ENCODE peak calls at places on chromosome 1, in six cellular contexts. One of them, this sample, is unnamed.

GRCh38 chr1:244211559-244211944 is 160.5 kb downstream of the ZBTB18 start:
- DNase-seq in AG04450: no peak
- DNase-seq in IMR-90: peak
- DNase-seq in neural crest cell: no peak
- DNase-seq in Caco-2: no peak
- DNase-seq in heart right ventricle: no peak
- DNase-seq in this sample: peak

GRCh38 chr1:171985639-171986038 is 144.3 kb downstream of the DNM3 start:
- DNase-seq in AG04450: no peak
- DNase-seq in IMR-90: no peak
- DNase-seq in neural crest cell: peak
- DNase-seq in Caco-2: peak
- DNase-seq in heart right ventricle: no peak
- DNase-seq in this sample: no peak

GRCh38 chr1:14826172-14826636 is 227.7 kb downstream of the KAZN start:
- DNase-seq in AG04450: peak
- DNase-seq in IMR-90: peak
- DNase-seq in neural crest cell: no peak
- DNase-seq in Caco-2: no peak
- DNase-seq in heart right ventricle: no peak
- DNase-seq in this sample: peak

GRCh38 chr1:17494114-17494729 is 45.3 kb upstream of the ARHGEF10L start:
- DNase-seq in AG04450: peak
- DNase-seq in IMR-90: peak
- DNase-seq in neural crest cell: peak
- DNase-seq in Caco-2: peak
- DNase-seq in heart right ventricle: peak
- DNase-seq in this sample: peak

GRCh38 chr1:163083690-163084089 is 14.5 kb downstream of the RGS4 start:
- DNase-seq in AG04450: no peak
- DNase-seq in IMR-90: peak
- DNase-seq in neural crest cell: no peak
- DNase-seq in Caco-2: no peak
- DNase-seq in heart right ventricle: no peak
- DNase-seq in this sample: no peak

GRCh38 chr1:201537028-201537427 is 1.9 kb upstream of the NAV1 start:
- DNase-seq in AG04450: no peak
- DNase-seq in IMR-90: no peak
- DNase-seq in neural crest cell: no peak
- DNase-seq in Caco-2: no peak
- DNase-seq in heart right ventricle: no peak
- DNase-seq in this sample: peak

GRCh38 chr1:185610954-185611353 is 123.2 kb upstream of the HMCN1 start:
- DNase-seq in AG04450: no peak
- DNase-seq in IMR-90: no peak
- DNase-seq in neural crest cell: no peak
- DNase-seq in Caco-2: no peak
- DNase-seq in heart right ventricle: no peak
- DNase-seq in this sample: peak

GRCh38 chr1:56148466-56149193 is 430.7 kb downstream of the PLPP3 start:
- DNase-seq in AG04450: no peak
- DNase-seq in IMR-90: no peak
- DNase-seq in neural crest cell: no peak
- DNase-seq in Caco-2: no peak
- DNase-seq in heart right ventricle: no peak
- DNase-seq in this sample: peak

GRCh38 chr1:108070662-108071061 is 105.7 kb upstream of the VAV3 start:
- DNase-seq in AG04450: no peak
- DNase-seq in IMR-90: no peak
- DNase-seq in neural crest cell: no peak
- DNase-seq in Caco-2: no peak
- DNase-seq in heart right ventricle: no peak
- DNase-seq in this sample: no peak

GRCh38 chr1:29362764-29363163 is 126.4 kb downstream of the PTPRU start:
- DNase-seq in AG04450: no peak
- DNase-seq in IMR-90: no peak
- DNase-seq in neural crest cell: no peak
- DNase-seq in Caco-2: no peak
- DNase-seq in heart right ventricle: no peak
- DNase-seq in this sample: no peak

GRCh38 chr1:236997361-236997760 is 6.9 kb downstream of the MT1HL1 start:
- DNase-seq in AG04450: no peak
- DNase-seq in IMR-90: no peak
- DNase-seq in neural crest cell: no peak
- DNase-seq in Caco-2: no peak
- DNase-seq in heart right ventricle: peak
- DNase-seq in this sample: no peak

GRCh38 chr1:156198831-156199349 is 5.0 kb downstream of the SLC25A44 start:
- DNase-seq in AG04450: no peak
- DNase-seq in IMR-90: no peak
- DNase-seq in neural crest cell: no peak
- DNase-seq in Caco-2: no peak
- DNase-seq in heart right ventricle: no peak
- DNase-seq in this sample: no peak

GRCh38 chr1:224212618-224213037 is 29.6 kb downstream of the DEGS1 start:
- DNase-seq in AG04450: no peak
- DNase-seq in IMR-90: no peak
- DNase-seq in neural crest cell: no peak
- DNase-seq in Caco-2: peak
- DNase-seq in heart right ventricle: no peak
- DNase-seq in this sample: no peak

GRCh38 chr1:34923490-34923889 is 6.0 kb downstream of the DLGAP3 start:
- DNase-seq in AG04450: no peak
- DNase-seq in IMR-90: no peak
- DNase-seq in neural crest cell: no peak
- DNase-seq in Caco-2: no peak
- DNase-seq in heart right ventricle: no peak
- DNase-seq in this sample: no peak

GRCh38 chr1:168373869-168374268 is 93.2 kb downstream of the TBX19 start:
- DNase-seq in AG04450: no peak
- DNase-seq in IMR-90: no peak
- DNase-seq in neural crest cell: no peak
- DNase-seq in Caco-2: no peak
- DNase-seq in heart right ventricle: no peak
- DNase-seq in this sample: no peak

GRCh38 chr1:225882699-225883615 is 777 bp upstream of the TMEM63A start:
- DNase-seq in AG04450: no peak
- DNase-seq in IMR-90: peak
- DNase-seq in neural crest cell: peak
- DNase-seq in Caco-2: peak
- DNase-seq in heart right ventricle: peak
- DNase-seq in this sample: peak

GRCh38 chr1:3419415-3420204 is 34.9 kb upstream of the ARHGEF16 start:
- DNase-seq in AG04450: no peak
- DNase-seq in IMR-90: no peak
- DNase-seq in neural crest cell: no peak
- DNase-seq in Caco-2: no peak
- DNase-seq in heart right ventricle: no peak
- DNase-seq in this sample: peak

GRCh38 chr1:91958926-91959325 is 9.7 kb downstream of the BRDT start:
- DNase-seq in AG04450: no peak
- DNase-seq in IMR-90: no peak
- DNase-seq in neural crest cell: no peak
- DNase-seq in Caco-2: no peak
- DNase-seq in heart right ventricle: no peak
- DNase-seq in this sample: no peak

GRCh38 chr1:175845371-175845770 is 102.0 kb upstream of the TNR start:
- DNase-seq in AG04450: no peak
- DNase-seq in IMR-90: no peak
- DNase-seq in neural crest cell: no peak
- DNase-seq in Caco-2: no peak
- DNase-seq in heart right ventricle: no peak
- DNase-seq in this sample: no peak

GRCh38 chr1:26538480-26539412 is 9.2 kb downstream of the RPS6KA1 start:
- DNase-seq in AG04450: no peak
- DNase-seq in IMR-90: peak
- DNase-seq in neural crest cell: peak
- DNase-seq in Caco-2: peak
- DNase-seq in heart right ventricle: no peak
- DNase-seq in this sample: peak

GRCh38 chr1:108082741-108083562 is 117.2 kb downstream of the SLC25A24 start:
- DNase-seq in AG04450: no peak
- DNase-seq in IMR-90: no peak
- DNase-seq in neural crest cell: no peak
- DNase-seq in Caco-2: no peak
- DNase-seq in heart right ventricle: no peak
- DNase-seq in this sample: no peak

DNA sequence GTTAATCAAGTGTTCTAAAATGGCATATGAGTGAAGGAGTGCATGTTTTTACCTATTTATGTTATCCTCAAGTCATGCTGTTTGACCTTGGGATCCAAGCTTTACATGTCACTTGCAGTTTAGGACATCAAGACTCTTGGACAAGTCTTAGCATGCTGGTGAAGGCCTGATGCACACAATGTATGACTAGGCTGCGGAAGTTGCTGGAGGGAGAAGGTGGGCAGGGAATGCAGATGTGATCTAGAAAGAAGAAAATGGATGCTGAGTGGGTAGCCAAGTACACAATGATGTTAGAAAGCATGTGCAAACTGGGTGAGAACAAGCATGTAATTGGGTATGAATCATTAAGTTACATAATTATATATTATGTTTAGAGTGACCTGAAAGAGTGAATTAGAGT is 301.8 kb downstream of the BRINP2 start:
- DNase-seq in AG04450: no peak
- DNase-seq in IMR-90: no peak
- DNase-seq in neural crest cell: no peak
- DNase-seq in Caco-2: no peak
- DNase-seq in heart right ventricle: no peak
- DNase-seq in this sample: no peak
- TF ChIP-seq CTCF in AG04450: no peak
- TF ChIP-seq CTCF in IMR-90: no peak
- TF ChIP-seq CTCF in neural crest cell: no peak
- TF ChIP-seq CTCF in Caco-2: no peak
- TF ChIP-seq CTCF in heart right ventricle: no peak
- TF ChIP-seq CTCF in this sample: no peak

DNA sequence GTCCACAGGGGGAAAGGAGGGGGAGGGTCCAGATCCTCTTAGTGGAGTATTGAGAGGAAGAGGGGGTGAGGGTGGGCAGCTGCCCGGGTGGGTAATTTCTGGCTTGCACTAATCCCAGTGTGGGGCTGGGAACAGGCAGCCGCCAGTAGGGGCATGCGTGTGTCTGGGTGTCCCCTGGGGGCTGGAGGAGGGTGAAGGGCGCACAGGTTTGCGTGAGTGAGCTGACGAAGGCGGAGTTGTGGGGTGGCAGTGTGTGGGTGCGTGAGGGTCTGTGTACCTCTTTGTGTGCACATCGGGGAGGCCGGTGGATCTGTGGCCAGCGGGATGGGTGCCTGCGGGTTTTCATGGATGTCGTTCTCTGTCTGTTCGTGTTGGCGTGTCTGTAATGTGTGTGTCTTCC is 97.3 kb downstream of the PAX7 start:
- DNase-seq in AG04450: no peak
- DNase-seq in IMR-90: no peak
- DNase-seq in neural crest cell: no peak
- DNase-seq in Caco-2: no peak
- DNase-seq in heart right ventricle: no peak
- DNase-seq in this sample: no peak
- TF ChIP-seq CTCF in AG04450: no peak
- TF ChIP-seq CTCF in IMR-90: no peak
- TF ChIP-seq CTCF in neural crest cell: no peak
- TF ChIP-seq CTCF in Caco-2: no peak
- TF ChIP-seq CTCF in heart right ventricle: no peak
- TF ChIP-seq CTCF in this sample: no peak

GRCh38 chr1:110203021-110203661 is 7.0 kb upstream of the KCNC4 start:
- DNase-seq in AG04450: peak
- DNase-seq in IMR-90: peak
- DNase-seq in neural crest cell: peak
- DNase-seq in Caco-2: peak
- DNase-seq in heart right ventricle: no peak
- DNase-seq in this sample: peak
- TF ChIP-seq CTCF in AG04450: peak
- TF ChIP-seq CTCF in IMR-90: peak
- TF ChIP-seq CTCF in neural crest cell: peak
- TF ChIP-seq CTCF in Caco-2: peak
- TF ChIP-seq CTCF in heart right ventricle: peak
- TF ChIP-seq CTCF in this sample: peak

GRCh38 chr1:196875935-196876334 is 11.9 kb upstream of the CFHR4 start:
- DNase-seq in AG04450: no peak
- DNase-seq in IMR-90: no peak
- DNase-seq in neural crest cell: no peak
- DNase-seq in Caco-2: no peak
- DNase-seq in heart right ventricle: no peak
- DNase-seq in this sample: no peak

GRCh38 chr1:196873385-196873784 is 14.5 kb upstream of the CFHR4 start:
- DNase-seq in AG04450: no peak
- DNase-seq in IMR-90: no peak
- DNase-seq in neural crest cell: no peak
- DNase-seq in Caco-2: no peak
- DNase-seq in heart right ventricle: no peak
- DNase-seq in this sample: no peak

DNA sequence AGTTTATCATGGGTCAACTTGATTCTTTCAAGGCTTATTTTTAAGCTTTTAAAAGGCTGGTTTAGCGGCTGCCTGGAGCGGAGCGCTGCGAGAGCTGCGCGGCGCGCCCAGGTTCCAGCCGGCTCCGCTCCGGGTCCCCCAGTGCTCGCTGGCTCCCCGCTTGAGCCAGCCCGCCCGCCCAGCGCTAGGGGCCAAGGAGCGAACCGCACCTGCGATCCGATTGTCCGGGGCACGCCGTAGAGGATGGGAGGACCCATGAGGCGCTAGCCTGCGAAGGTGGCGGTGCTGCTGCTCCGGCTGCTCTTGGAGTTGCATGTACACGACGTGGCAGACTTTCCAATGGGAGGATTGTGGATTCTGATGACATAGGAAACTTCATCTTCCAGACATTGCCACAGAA is 9.9 kb upstream of the CFHR4 start:
- DNase-seq in AG04450: no peak
- DNase-seq in IMR-90: peak
- DNase-seq in neural crest cell: peak
- DNase-seq in Caco-2: no peak
- DNase-seq in heart right ventricle: no peak
- DNase-seq in this sample: peak
- TF ChIP-seq CTCF in AG04450: no peak
- TF ChIP-seq CTCF in IMR-90: no peak
- TF ChIP-seq CTCF in neural crest cell: no peak
- TF ChIP-seq CTCF in Caco-2: no peak
- TF ChIP-seq CTCF in heart right ventricle: no peak
- TF ChIP-seq CTCF in this sample: peak

GRCh38 chr1:8718878-8719361 is 98.5 kb downstream of the RERE start:
- DNase-seq in AG04450: no peak
- DNase-seq in IMR-90: no peak
- DNase-seq in neural crest cell: no peak
- DNase-seq in Caco-2: no peak
- DNase-seq in heart right ventricle: no peak
- DNase-seq in this sample: peak
- TF ChIP-seq CTCF in AG04450: peak
- TF ChIP-seq CTCF in IMR-90: peak
- TF ChIP-seq CTCF in neural crest cell: peak
- TF ChIP-seq CTCF in Caco-2: peak
- TF ChIP-seq CTCF in heart right ventricle: peak
- TF ChIP-seq CTCF in this sample: peak

This sample was measured in fibroblast of the aortic adventitia.